ENCODE peak calls at places on chromosomes 11 and 22, in eight cellular contexts. One of them, this sample, is unnamed.

GRCh38 chr11:107457205-107457557 is 444 bp downstream of the CWF19L2 start:
- DNase-seq in fibroblast of the conjunctiva: no peak
- DNase-seq in keratinocyte: no peak
- DNase-seq in fibroblast of pulmonary artery: peak; percentile 9
- DNase-seq in ELF-1: no peak
- DNase-seq in NCI-H1092 treated with DMSO at 0.1 percent for 48 hours: no peak
- DNase-seq in T-cell: no peak
- DNase-seq in tibial nerve: no peak
- DNase-seq in this sample: no peak

GRCh38 chr11:47514825-47515647 is 37.9 kb downstream of the CELF1 start:
- DNase-seq in fibroblast of pulmonary artery: peak; percentile 81
- DNase-seq in fibroblast of the conjunctiva: peak; percentile 65
- DNase-seq in T-cell: no peak
- DNase-seq in keratinocyte: peak; percentile 61
- DNase-seq in ELF-1: no peak
- DNase-seq in tibial nerve: no peak
- DNase-seq in NCI-H1092 treated with DMSO at 0.1 percent for 48 hours: no peak
- DNase-seq in this sample: peak; percentile 91

GRCh38 chr22:49768961-49769690 is 58.5 kb downstream of the BRD1 start:
- DNase-seq in ELF-1: no peak
- DNase-seq in fibroblast of the conjunctiva: no peak
- DNase-seq in fibroblast of pulmonary artery: peak; percentile 61
- DNase-seq in NCI-H1092 treated with DMSO at 0.1 percent for 48 hours: no peak
- DNase-seq in tibial nerve: no peak
- DNase-seq in T-cell: no peak
- DNase-seq in keratinocyte: no peak
- DNase-seq in this sample: peak; percentile 31

GRCh38 chr11:109424893-109425292 is 2.9 kb downstream of the C11orf87 start:
- DNase-seq in T-cell: no peak
- DNase-seq in fibroblast of the conjunctiva: no peak
- DNase-seq in NCI-H1092 treated with DMSO at 0.1 percent for 48 hours: no peak
- DNase-seq in fibroblast of pulmonary artery: no peak
- DNase-seq in ELF-1: peak; percentile 75
- DNase-seq in keratinocyte: no peak
- DNase-seq in tibial nerve: no peak
- DNase-seq in this sample: no peak

GRCh38 chr11:2820976-2821375 is 64.6 kb downstream of the CDKN1C start:
- DNase-seq in fibroblast of the conjunctiva: no peak
- DNase-seq in keratinocyte: no peak
- DNase-seq in ELF-1: no peak
- DNase-seq in tibial nerve: no peak
- DNase-seq in fibroblast of pulmonary artery: no peak
- DNase-seq in T-cell: no peak
- DNase-seq in NCI-H1092 treated with DMSO at 0.1 percent for 48 hours: no peak
- DNase-seq in this sample: no peak

GRCh38 chr11:111351374-111352081 is 27.5 kb downstream of the POU2AF1 start:
- DNase-seq in fibroblast of pulmonary artery: no peak
- DNase-seq in NCI-H1092 treated with DMSO at 0.1 percent for 48 hours: no peak
- DNase-seq in T-cell: no peak
- DNase-seq in ELF-1: no peak
- DNase-seq in keratinocyte: no peak
- DNase-seq in tibial nerve: no peak
- DNase-seq in fibroblast of the conjunctiva: no peak
- DNase-seq in this sample: peak; percentile 74

GRCh38 chr22:20084547-20085413 is 4.7 kb downstream of the DGCR8 start:
- DNase-seq in fibroblast of the conjunctiva: no peak
- DNase-seq in keratinocyte: no peak
- DNase-seq in fibroblast of pulmonary artery: peak; percentile 6
- DNase-seq in NCI-H1092 treated with DMSO at 0.1 percent for 48 hours: no peak
- DNase-seq in tibial nerve: no peak
- DNase-seq in T-cell: no peak
- DNase-seq in ELF-1: peak; percentile 75
- DNase-seq in this sample: peak; percentile 8

GRCh38 chr22:27099896-27100295 is 442.5 kb downstream of the MIAT start:
- DNase-seq in T-cell: no peak
- DNase-seq in keratinocyte: no peak
- DNase-seq in tibial nerve: no peak
- DNase-seq in ELF-1: no peak
- DNase-seq in fibroblast of pulmonary artery: no peak
- DNase-seq in NCI-H1092 treated with DMSO at 0.1 percent for 48 hours: no peak
- DNase-seq in fibroblast of the conjunctiva: no peak
- DNase-seq in this sample: no peak

This sample was measured in fibroblast of the aortic adventitia.